ENCODE peak calls at places on chromosomes 2 and 18, in six cellular contexts. I is fibroblast of pulmonary artery, F is bronchial epithelial cell, U is astrocyte, S is GM12865, N is pancreas. O is an unnamed sample.

GRCh38 chr2:167844714-167845530 is 402.5 kb downstream of the STK39 start:
- DNase-seq in S (peak; percentile 26), F (peak; percentile 4), U (no peak), I (no peak), N (no peak), O (no peak)

GRCh38 chr2:188628989-188629889 is 337.6 kb downstream of the GULP1 start:
- DNase-seq in F (peak; percentile 93), N (no peak), U (peak; percentile 72), S (no peak), I (peak; percentile 58), O (no peak)

GRCh38 chr2:168490916-168491605 is 35.0 kb downstream of the CERS6 start:
- DNase-seq in N (no peak), I (no peak), F (no peak), S (peak; percentile 71), U (no peak), O (no peak)

GRCh38 chr2:234164499-234165409 is 114.3 kb downstream of the SPP2 start:
- DNase-seq in F (no peak), I (no peak), U (no peak), N (no peak), S (peak; percentile 20), O (no peak)

GRCh38 chr2:237566401-237567235 is at the start of gene PRLH:
- DNase-seq in F (no peak), I (no peak), U (no peak), N (no peak), S (no peak), O (no peak)

GRCh38 chr2:20443276-20443920 is 3.5 kb upstream of the RHOB start:
- DNase-seq in F (peak; percentile 58), I (peak; percentile 74), N (peak; percentile 47), S (peak; percentile 57), U (no peak), O (no peak)

GRCh38 chr2:157052685-157053224 is 204.8 kb upstream of the GALNT5 start:
- DNase-seq in I (peak; percentile 90), U (peak; percentile 92), N (no peak), F (peak; percentile 78), S (no peak), O (no peak)

GRCh38 chr2:241598487-241598886 is 38.5 kb downstream of the THAP4 start:
- DNase-seq in N (no peak), I (peak; percentile 18), F (peak; percentile 30), S (peak; percentile 29), U (no peak), O (no peak)

GRCh38 chr2:9909106-9909505 is 42.4 kb upstream of the GRHL1 start:
- DNase-seq in U (peak; percentile 20), F (peak; percentile 52), S (no peak), I (no peak), N (no peak), O (no peak)

GRCh38 chr2:9910699-9911098 is 40.8 kb upstream of the GRHL1 start:
- DNase-seq in U (no peak), S (no peak), F (no peak), I (no peak), N (no peak), O (no peak)

GRCh38 chr2:9912468-9912867 is 39.0 kb upstream of the GRHL1 start:
- DNase-seq in F (no peak), U (no peak), S (no peak), N (no peak), I (no peak), O (no peak)

GRCh38 chr2:9918275-9918674 is 33.2 kb upstream of the GRHL1 start:
- DNase-seq in F (peak; percentile 24), I (peak; percentile 52), S (no peak), N (no peak), U (peak; percentile 41), O (no peak)

DNA sequence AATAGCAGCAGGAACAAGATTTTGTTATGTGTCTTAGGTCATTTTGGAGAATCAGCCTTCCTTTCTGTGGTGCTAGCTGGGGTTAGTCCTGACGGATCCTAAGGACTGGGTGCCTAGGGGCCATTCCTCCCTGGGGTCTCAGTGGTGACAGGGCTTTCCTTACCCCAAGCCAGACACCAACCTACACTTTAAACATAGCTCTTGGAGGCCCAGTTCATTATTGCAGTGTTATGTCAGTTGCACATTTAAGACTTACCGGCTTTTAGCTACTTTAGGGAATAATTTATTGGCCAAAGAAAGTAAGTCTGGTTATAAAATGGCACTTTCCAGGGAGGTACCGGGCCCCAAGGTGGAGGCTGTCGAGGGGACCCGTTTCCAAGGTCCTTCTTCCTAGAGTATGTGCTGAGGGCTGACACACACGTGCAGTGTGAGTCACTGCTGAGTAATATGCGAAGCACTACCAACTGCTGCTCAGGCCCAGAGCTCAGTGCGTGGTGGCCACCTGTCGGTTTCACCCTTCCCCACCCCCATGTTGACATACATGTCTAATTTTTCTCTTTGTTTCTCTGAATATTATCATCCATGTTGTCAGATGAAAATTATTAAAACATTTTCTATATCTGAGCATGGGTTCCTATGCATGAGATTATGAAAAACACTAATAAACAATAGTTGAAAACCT is 37.0 kb upstream of the GRHL1 start:
- DNase-seq in I (peak; percentile 63), S (peak; percentile 89), F (peak; percentile 92), U (peak; percentile 76), N (no peak), O (peak; percentile 65)
- TF ChIP-seq CTCF in I (peak; percentile 16), S (peak; percentile 57), F (peak; percentile 76), U (no peak), N (no peak), O (peak; percentile 39)

DNA sequence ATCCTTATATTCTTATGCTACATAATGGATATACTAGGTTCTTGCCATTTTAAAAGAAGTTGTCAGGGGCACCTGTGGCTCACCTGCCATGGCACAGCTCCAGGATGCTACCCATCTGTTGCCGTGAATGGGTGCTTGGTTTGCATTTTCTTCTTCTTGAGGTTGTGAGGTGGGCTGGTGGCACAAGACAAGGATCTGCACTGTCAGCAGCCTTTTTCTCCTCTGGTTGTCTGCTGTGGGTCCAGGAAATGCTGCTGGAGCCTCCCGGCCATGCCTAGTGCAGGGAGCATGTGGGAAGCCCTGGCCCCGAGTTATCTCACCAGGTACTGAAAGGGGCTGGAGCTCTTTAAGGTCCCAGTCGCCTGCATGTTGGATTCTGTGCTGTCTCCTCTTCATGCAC is 2.6 kb downstream of the IL1R1 start:
- DNase-seq in U (no peak), I (no peak), N (no peak), S (no peak), F (no peak), O (no peak)
- H3K4me3 ChIP-seq in U (no peak overlapping the region), I (peak overlapping the region; percentile 87), N (peak overlapping the region; percentile 72), S (no peak overlapping the region), F (no peak overlapping the region), O (no peak overlapping the region)

GRCh38 chr2:136874258-136874657 is 108.9 kb downstream of the THSD7B start:
- DNase-seq in U (no peak), N (no peak), F (no peak), I (peak; percentile 0), S (peak; percentile 21), O (no peak)
- TF ChIP-seq CTCF in U (peak; percentile 24), N (no peak), F (peak; percentile 3), I (no peak), S (peak; percentile 28), O (peak; percentile 53)

GRCh38 chr2:197090713-197091367 is 164.3 kb upstream of the PGAP1 start:
- DNase-seq in U (no peak), F (no peak), N (no peak), I (no peak), S (no peak), O (no peak)
- H3K4me3 ChIP-seq in U (no peak overlapping the region), F (no peak overlapping the region), N (no peak overlapping the region), I (no peak overlapping the region), S (no peak overlapping the region), O (no peak overlapping the region)

GRCh38 chr18:2948038-2948437 is 64.9 kb downstream of the LPIN2 start:
- DNase-seq in I (peak; percentile 81), S (no peak), U (peak; percentile 33), F (peak; percentile 82), N (peak; percentile 71), O (no peak)
- TF ChIP-seq CTCF in I (peak; percentile 54), S (no peak), U (peak; percentile 44), F (peak; percentile 33), N (no peak), O (no peak)

GRCh38 chr18:48932822-48933510 is 17.8 kb downstream of the SMAD7 start:
- DNase-seq in F (no peak), N (no peak), S (peak; percentile 60), I (peak; percentile 44), U (peak; percentile 72), O (no peak)

GRCh38 chr18:48934400-48934707 is 16.4 kb downstream of the SMAD7 start:
- DNase-seq in I (no peak), S (peak; percentile 40), U (no peak), N (no peak), F (no peak), O (no peak)

GRCh38 chr18:48932462-48932818 is 18.3 kb downstream of the SMAD7 start:
- DNase-seq in N (no peak), F (no peak), U (no peak), S (no peak), I (no peak), O (no peak)

GRCh38 chr18:48934708-48935432 is 15.9 kb downstream of the SMAD7 start:
- DNase-seq in F (no peak), U (no peak), N (no peak), S (peak; percentile 83), I (peak; percentile 59), O (no peak)

GRCh38 chr18:48933578-48934399 is 17.0 kb downstream of the SMAD7 start:
- DNase-seq in U (no peak), F (no peak), I (peak; percentile 6), N (no peak), S (peak; percentile 37), O (no peak)
- H3K4me3 ChIP-seq in U (no peak overlapping the region), F (no peak overlapping the region), I (no peak overlapping the region), N (no peak overlapping the region), S (peak overlapping the region; percentile 42), O (peak overlapping the region; percentile 29)

GRCh38 chr2:48080534-48081316 is 174.4 kb upstream of the FBXO11 start:
- DNase-seq in F (no peak), U (no peak), S (no peak), I (no peak), N (no peak), O (no peak)
- TF ChIP-seq CTCF in F (no peak), U (no peak), S (no peak), I (no peak), N (no peak), O (peak; percentile 34)

DNA sequence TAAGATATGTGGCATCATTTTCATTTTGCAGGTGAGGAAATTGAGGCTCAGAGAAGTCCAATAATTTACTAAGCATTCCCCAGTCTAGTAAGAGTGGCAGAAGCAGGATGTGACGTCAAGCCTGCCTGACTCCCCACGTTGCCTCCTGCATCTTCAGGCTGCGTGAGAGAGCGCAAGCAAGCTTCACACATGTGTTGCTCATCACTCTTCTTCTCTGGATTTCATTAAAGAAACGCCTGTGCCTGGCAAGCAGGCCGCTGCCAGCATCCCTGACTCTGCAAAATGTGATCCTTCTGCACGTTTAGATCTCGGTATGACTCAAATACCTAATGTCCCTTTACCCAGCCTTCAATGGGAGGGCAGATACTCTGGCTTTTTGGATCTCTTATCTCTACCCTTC is 96.8 kb downstream of the PRKCE start:
- DNase-seq in N (no peak), I (peak; percentile 40), F (no peak), S (no peak), U (peak; percentile 13), O (no peak)
- H3K4me3 ChIP-seq in N (no peak overlapping the region), I (no peak overlapping the region), F (no peak overlapping the region), S (no peak overlapping the region), U (no peak overlapping the region), O (no peak overlapping the region)